ENCODE peak calls at places on chromosome 11, in four cellular contexts. R is activated T-cell treated with anti-CD3 and anti-CD28 coated beads for 1 hour, V is anterior cingulate cortex, P is K562. H is an unnamed sample.

GRCh38 chr11:94128171-94128745 is 383 bp upstream of the PANX1 start:
- DNase-seq in R (no peak), V (no peak), P (no peak), H (peak)

GRCh38 chr11:130947481-130947880 is 31.2 kb upstream of the SNX19 start:
- DNase-seq in R (no peak), V (no peak), P (no peak), H (peak)

GRCh38 chr11:117189941-117190544 is 9.1 kb upstream of the TAGLN start:
- DNase-seq in R (no peak), V (no peak), P (no peak), H (no peak)

GRCh38 chr11:133669371-133670046 is 137.2 kb upstream of the OPCML start:
- DNase-seq in R (no peak), V (no peak), P (no peak), H (no peak)

GRCh38 chr11:61516191-61516590 is 7.6 kb downstream of the LRRC10B start:
- DNase-seq in R (no peak), V (no peak), P (peak), H (no peak)

GRCh38 chr11:17683378-17684161 is 35.8 kb upstream of the MYOD1 start:
- DNase-seq in R (no peak), V (no peak), P (no peak), H (no peak)

GRCh38 chr11:16912607-16913006 is 101.6 kb downstream of the PLEKHA7 start:
- DNase-seq in R (no peak), V (no peak), P (no peak), H (peak)

GRCh38 chr11:6351782-6352181 is 31.5 kb upstream of the CAVIN3 start:
- DNase-seq in R (no peak), V (no peak), P (no peak), H (no peak)

GRCh38 chr11:61124574-61125309 is 22.5 kb downstream of the CD5 start:
- DNase-seq in R (no peak), V (no peak), P (no peak), H (no peak)

GRCh38 chr11:65862191-65862735 is 2.0 kb downstream of the MUS81 start:
- DNase-seq in R (no peak), V (no peak), P (no peak), H (no peak)

GRCh38 chr11:77100166-77101042 is 2.2 kb upstream of the OMP start:
- DNase-seq in R (no peak), V (no peak), P (no peak), H (no peak)

GRCh38 chr11:120228794-120229384 is 11.1 kb upstream of the POU2F3 start:
- DNase-seq in R (no peak), V (no peak), P (peak), H (no peak)

GRCh38 chr11:113528982-113529381 is 53.8 kb upstream of the DRD2 start:
- DNase-seq in R (no peak), V (no peak), P (no peak), H (no peak)

GRCh38 chr11:85810871-85811611 is at the start of gene SYTL2:
- DNase-seq in R (peak), V (no peak), P (peak), H (peak)

GRCh38 chr11:34600339-34601084 is 20.4 kb upstream of the EHF start:
- DNase-seq in R (no peak), V (no peak), P (peak), H (no peak)

GRCh38 chr11:64862914-64863313 is 15.5 kb downstream of the EHD1 start:
- DNase-seq in R (no peak), V (no peak), P (no peak), H (no peak)

GRCh38 chr11:44538375-44539054 is 26.9 kb upstream of the CD82 start:
- DNase-seq in R (peak), V (peak), P (peak), H (peak)

GRCh38 chr11:1782831-1783724 is 19.4 kb upstream of the CTSD start:
- DNase-seq in R (no peak), V (no peak), P (no peak), H (no peak)

GRCh38 chr11:75602916-75603315 is 40.9 kb downstream of the SERPINH1 start:
- DNase-seq in R (no peak), V (no peak), P (no peak), H (no peak)

GRCh38 chr11:35418282-35418846 is 994 bp downstream of the SLC1A2 start:
- DNase-seq in R (no peak), V (no peak), P (no peak), H (peak)